ENCODE peak calls at places on chromosomes 1 and 21, in six cellular contexts. One of them, this sample, is unnamed.

GRCh38 chr21:42505090-42505726 is 8.4 kb upstream of the SLC37A1 start:
- DNase-seq in GM23248: no peak
- DNase-seq in CD8-positive, alpha-beta T cell: no peak
- DNase-seq in uterus: no peak
- DNase-seq in left lung: no peak
- DNase-seq in BE2C: no peak
- DNase-seq in this sample: no peak

GRCh38 chr1:229270547-229271447 is at the start of gene RAB4A:
- DNase-seq in GM23248: peak; percentile 94
- DNase-seq in CD8-positive, alpha-beta T cell: peak; percentile 71
- DNase-seq in uterus: peak; percentile 77
- DNase-seq in left lung: peak; percentile 90
- DNase-seq in BE2C: peak; percentile 94
- DNase-seq in this sample: peak; percentile 73

GRCh38 chr21:29102791-29103257 is 27.6 kb upstream of the MAP3K7CL start:
- DNase-seq in GM23248: no peak
- DNase-seq in CD8-positive, alpha-beta T cell: no peak
- DNase-seq in uterus: no peak
- DNase-seq in left lung: no peak
- DNase-seq in BE2C: no peak
- DNase-seq in this sample: no peak

GRCh38 chr21:46182548-46183336 is 1.5 kb downstream of the SPATC1L start:
- DNase-seq in GM23248: peak; percentile 73
- DNase-seq in CD8-positive, alpha-beta T cell: no peak
- DNase-seq in uterus: peak; percentile 66
- DNase-seq in left lung: no peak
- DNase-seq in BE2C: no peak
- DNase-seq in this sample: no peak

GRCh38 chr1:244751271-244751895 is 84.1 kb upstream of the COX20 start:
- DNase-seq in GM23248: no peak
- DNase-seq in CD8-positive, alpha-beta T cell: no peak
- DNase-seq in uterus: no peak
- DNase-seq in left lung: no peak
- DNase-seq in BE2C: no peak
- DNase-seq in this sample: no peak

GRCh38 chr1:85578321-85579295 is 2.0 kb upstream of the CCN1 start:
- DNase-seq in GM23248: peak; percentile 95
- DNase-seq in CD8-positive, alpha-beta T cell: no peak
- DNase-seq in uterus: peak; percentile 35
- DNase-seq in left lung: no peak
- DNase-seq in BE2C: no peak
- DNase-seq in this sample: no peak

GRCh38 chr1:115056395-115056798 is 26.8 kb downstream of the TSHB start:
- DNase-seq in GM23248: peak; percentile 68
- DNase-seq in CD8-positive, alpha-beta T cell: no peak
- DNase-seq in uterus: peak; percentile 45
- DNase-seq in left lung: peak; percentile 40
- DNase-seq in BE2C: no peak
- DNase-seq in this sample: no peak

GRCh38 chr21:31988492-31989285 is 115.9 kb downstream of the HUNK start:
- DNase-seq in GM23248: peak; percentile 73
- DNase-seq in CD8-positive, alpha-beta T cell: no peak
- DNase-seq in uterus: no peak
- DNase-seq in left lung: no peak
- DNase-seq in BE2C: no peak
- DNase-seq in this sample: no peak

GRCh38 chr21:33028759-33029511 is 3.2 kb downstream of the OLIG2 start:
- DNase-seq in GM23248: peak; percentile 48
- DNase-seq in CD8-positive, alpha-beta T cell: peak; percentile 35
- DNase-seq in uterus: no peak
- DNase-seq in left lung: no peak
- DNase-seq in BE2C: no peak
- DNase-seq in this sample: no peak

GRCh38 chr1:226650236-226650841 is 88.7 kb downstream of the ITPKB start:
- DNase-seq in GM23248: no peak
- DNase-seq in CD8-positive, alpha-beta T cell: no peak
- DNase-seq in uterus: no peak
- DNase-seq in left lung: no peak
- DNase-seq in BE2C: no peak
- DNase-seq in this sample: no peak

GRCh38 chr1:226652613-226653012 is 86.5 kb downstream of the ITPKB start:
- DNase-seq in GM23248: no peak
- DNase-seq in CD8-positive, alpha-beta T cell: no peak
- DNase-seq in uterus: no peak
- DNase-seq in left lung: no peak
- DNase-seq in BE2C: no peak
- DNase-seq in this sample: no peak

GRCh38 chr1:226651732-226652105 is 87.4 kb downstream of the ITPKB start:
- DNase-seq in GM23248: no peak
- DNase-seq in CD8-positive, alpha-beta T cell: no peak
- DNase-seq in uterus: no peak
- DNase-seq in left lung: no peak
- DNase-seq in BE2C: no peak
- DNase-seq in this sample: no peak

GRCh38 chr1:226649780-226650179 is 89.3 kb downstream of the ITPKB start:
- DNase-seq in GM23248: peak; percentile 45
- DNase-seq in CD8-positive, alpha-beta T cell: peak; percentile 53
- DNase-seq in uterus: no peak
- DNase-seq in left lung: no peak
- DNase-seq in BE2C: no peak
- DNase-seq in this sample: peak; percentile 37

GRCh38 chr1:226651041-226651731 is 87.9 kb downstream of the ITPKB start:
- DNase-seq in GM23248: no peak
- DNase-seq in CD8-positive, alpha-beta T cell: no peak
- DNase-seq in uterus: no peak
- DNase-seq in left lung: no peak
- DNase-seq in BE2C: no peak
- DNase-seq in this sample: no peak
- H3K4me1 ChIP-seq in GM23248: no peaks in the 10 kb centered on the region
- H3K4me1 ChIP-seq in CD8-positive, alpha-beta T cell: peaks cover 38% of the 10 kb centered on the region
- H3K4me1 ChIP-seq in uterus: no peaks in the 10 kb centered on the region
- H3K4me1 ChIP-seq in left lung: peaks cover 8% of the 10 kb centered on the region
- H3K4me1 ChIP-seq in BE2C: peaks cover 8% of the 10 kb centered on the region
- H3K4me1 ChIP-seq in this sample: peaks cover 38% of the 10 kb centered on the region

DNA sequence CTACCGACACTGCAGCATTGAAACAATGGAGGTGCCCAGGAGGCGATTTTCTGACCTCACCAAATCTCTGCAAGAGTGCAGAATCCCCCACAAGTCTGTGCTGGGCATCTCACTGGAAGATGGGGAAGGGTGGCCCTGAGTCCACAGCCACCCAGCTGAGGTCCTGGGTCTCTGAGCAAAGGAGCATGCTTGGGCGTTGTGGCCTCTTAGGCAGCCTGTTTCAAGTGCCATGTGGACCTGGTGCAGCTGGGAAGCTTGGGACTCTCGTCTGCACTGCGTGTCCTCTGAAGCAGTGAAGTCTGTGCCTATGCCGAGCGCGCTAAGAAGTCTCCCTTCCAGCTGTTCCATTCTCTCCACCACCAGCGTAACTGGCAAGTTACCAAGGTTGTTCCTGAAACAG is 4.9 kb upstream of the PLA2G2C start:
- DNase-seq in GM23248: no peak
- DNase-seq in CD8-positive, alpha-beta T cell: no peak
- DNase-seq in uterus: no peak
- DNase-seq in left lung: no peak
- DNase-seq in BE2C: no peak
- DNase-seq in this sample: no peak
- H3K4me1 ChIP-seq in GM23248: peaks cover 6% of the 10 kb centered on the region
- H3K4me1 ChIP-seq in CD8-positive, alpha-beta T cell: peaks cover 21% of the 10 kb centered on the region
- H3K4me1 ChIP-seq in uterus: no peaks in the 10 kb centered on the region
- H3K4me1 ChIP-seq in left lung: peaks cover 13% of the 10 kb centered on the region
- H3K4me1 ChIP-seq in BE2C: no peaks in the 10 kb centered on the region
- H3K4me1 ChIP-seq in this sample: peaks cover 30% of the 10 kb centered on the region

GRCh38 chr1:6126028-6126427 is 54.1 kb downstream of the CHD5 start:
- DNase-seq in GM23248: no peak
- DNase-seq in CD8-positive, alpha-beta T cell: no peak
- DNase-seq in uterus: no peak
- DNase-seq in left lung: no peak
- DNase-seq in BE2C: no peak
- DNase-seq in this sample: no peak
- H3K4me1 ChIP-seq in GM23248: no peaks in the 10 kb centered on the region
- H3K4me1 ChIP-seq in CD8-positive, alpha-beta T cell: peaks cover 4% of the 10 kb centered on the region
- H3K4me1 ChIP-seq in uterus: no peaks in the 10 kb centered on the region
- H3K4me1 ChIP-seq in left lung: no peaks in the 10 kb centered on the region
- H3K4me1 ChIP-seq in BE2C: no peaks in the 10 kb centered on the region
- H3K4me1 ChIP-seq in this sample: no peaks in the 10 kb centered on the region

GRCh38 chr1:41631971-41632370 is 147.5 kb upstream of the EDN2 start:
- DNase-seq in GM23248: peak; percentile 88
- DNase-seq in CD8-positive, alpha-beta T cell: no peak
- DNase-seq in uterus: no peak
- DNase-seq in left lung: no peak
- DNase-seq in BE2C: no peak
- DNase-seq in this sample: no peak

GRCh38 chr1:41632788-41633575 is 148.5 kb upstream of the EDN2 start:
- DNase-seq in GM23248: no peak
- DNase-seq in CD8-positive, alpha-beta T cell: no peak
- DNase-seq in uterus: no peak
- DNase-seq in left lung: no peak
- DNase-seq in BE2C: no peak
- DNase-seq in this sample: no peak

GRCh38 chr1:41631154-41631553 is 146.7 kb upstream of the EDN2 start:
- DNase-seq in GM23248: no peak
- DNase-seq in CD8-positive, alpha-beta T cell: no peak
- DNase-seq in uterus: no peak
- DNase-seq in left lung: no peak
- DNase-seq in BE2C: no peak
- DNase-seq in this sample: no peak

GRCh38 chr1:41637367-41637766 is 152.9 kb upstream of the EDN2 start:
- DNase-seq in GM23248: no peak
- DNase-seq in CD8-positive, alpha-beta T cell: no peak
- DNase-seq in uterus: no peak
- DNase-seq in left lung: no peak
- DNase-seq in BE2C: no peak
- DNase-seq in this sample: no peak

DNA sequence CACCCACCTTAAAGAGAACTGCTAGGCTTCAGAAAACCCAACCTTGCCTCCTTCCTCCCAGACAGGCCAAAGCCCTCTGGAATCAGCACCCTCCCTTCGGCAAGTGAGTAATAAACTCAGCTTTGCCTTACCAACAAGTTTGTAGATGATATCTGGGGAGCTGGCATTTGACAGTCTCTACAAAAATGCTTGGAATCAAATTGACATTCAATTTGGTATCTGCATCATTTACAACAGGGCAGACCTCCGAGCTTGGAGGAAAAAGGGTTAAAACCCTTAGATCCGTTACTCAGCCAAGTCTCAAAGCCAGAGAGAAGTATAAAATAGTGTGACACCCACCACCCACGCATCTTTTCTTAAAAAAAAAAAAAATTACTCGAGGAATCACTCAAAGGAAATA is 149.3 kb upstream of the EDN2 start:
- DNase-seq in GM23248: peak; percentile 70
- DNase-seq in CD8-positive, alpha-beta T cell: no peak
- DNase-seq in uterus: no peak
- DNase-seq in left lung: no peak
- DNase-seq in BE2C: no peak
- DNase-seq in this sample: no peak
- H3K4me1 ChIP-seq in GM23248: peaks cover 37% of the 10 kb centered on the region
- H3K4me1 ChIP-seq in CD8-positive, alpha-beta T cell: peaks cover 10% of the 10 kb centered on the region
- H3K4me1 ChIP-seq in uterus: no peaks in the 10 kb centered on the region
- H3K4me1 ChIP-seq in left lung: no peaks in the 10 kb centered on the region
- H3K4me1 ChIP-seq in BE2C: no peaks in the 10 kb centered on the region
- H3K4me1 ChIP-seq in this sample: peaks cover 10% of the 10 kb centered on the region